ENCODE peak calls at places on chromosome 11, in five cellular contexts. Z is CD8-positive, alpha-beta memory T cell; N is A549; H is CD4-positive, CD25-positive, alpha-beta regulatory T cell; Y is adrenal gland. Q is an unnamed sample.

GRCh38 chr11:96122601-96123044 is 198.7 kb upstream of the MTMR2 start:
- DNase-seq in Z (no peak), H (no peak), Y (no peak), N (no peak), Q (no peak)

GRCh38 chr11:66112640-66113098 is 42.6 kb downstream of the PACS1 start:
- DNase-seq in Z (no peak), H (no peak), Y (peak; percentile 71), N (no peak), Q (no peak)

GRCh38 chr11:6438979-6439571 is 1.7 kb downstream of the HPX start:
- DNase-seq in N (peak; percentile 65), Y (peak; percentile 78), H (peak; percentile 57), Z (no peak), Q (peak; percentile 18)

GRCh38 chr11:10130872-10131271 is 163.1 kb downstream of the SBF2 start:
- DNase-seq in Z (no peak), H (no peak), Y (no peak), N (no peak), Q (no peak)

GRCh38 chr11:45278721-45279120 is 7.4 kb downstream of the SYT13 start:
- DNase-seq in Y (no peak), H (no peak), N (no peak), Z (no peak), Q (peak; percentile 9)

GRCh38 chr11:35173620-35174278 is 34.8 kb downstream of the CD44 start:
- DNase-seq in Y (no peak), Z (no peak), H (peak; percentile 63), N (no peak), Q (peak; percentile 46)

GRCh38 chr11:133303262-133303661 is 229.0 kb downstream of the OPCML start:
- DNase-seq in N (no peak), H (no peak), Y (no peak), Z (no peak), Q (no peak)

GRCh38 chr11:61587951-61588695 is 7.2 kb upstream of the SYT7 start:
- DNase-seq in Y (peak; percentile 73), N (peak; percentile 78), H (peak; percentile 19), Z (peak; percentile 47), Q (peak; percentile 55)

GRCh38 chr11:57779275-57779674 is 17.7 kb downstream of the CTNND1 start:
- DNase-seq in Z (no peak), N (peak; percentile 41), Y (no peak), H (no peak), Q (no peak)

GRCh38 chr11:8109675-8110074 is 28.7 kb downstream of the TUB start:
- DNase-seq in Y (no peak), Z (no peak), N (no peak), H (no peak), Q (no peak)

GRCh38 chr11:10892250-10892649 is 34.4 kb upstream of the ZBED5 start:
- DNase-seq in H (no peak), N (no peak), Z (no peak), Y (no peak), Q (no peak)

GRCh38 chr11:75351541-75352416 is at the start of gene ARRB1:
- DNase-seq in Y (peak; percentile 70), Z (peak; percentile 52), H (peak; percentile 84), N (peak; percentile 70), Q (peak; percentile 56)

GRCh38 chr11:2797741-2798361 is 87.7 kb downstream of the CDKN1C start:
- DNase-seq in H (no peak), Z (no peak), Y (peak; percentile 44), N (no peak), Q (no peak)

GRCh38 chr11:36131719-36132349 is 157.4 kb downstream of the COMMD9 start:
- DNase-seq in N (no peak), Z (no peak), Y (peak; percentile 86), H (peak; percentile 8), Q (no peak)

GRCh38 chr11:88508808-88509581 is 171.5 kb upstream of the CTSC start:
- DNase-seq in Z (no peak), N (no peak), H (peak; percentile 19), Y (no peak), Q (no peak)

GRCh38 chr11:2360081-2360642 is 16.9 kb upstream of the CD81 start:
- DNase-seq in H (no peak), Y (no peak), N (no peak), Z (no peak), Q (no peak)

GRCh38 chr11:88421530-88421929 is 84.0 kb upstream of the CTSC start:
- DNase-seq in N (no peak), Z (no peak), Y (no peak), H (peak; percentile 91), Q (no peak)

GRCh38 chr11:111064118-111064517 is 181.4 kb upstream of the POU2AF2 start:
- DNase-seq in N (no peak), H (no peak), Y (no peak), Z (no peak), Q (no peak)

GRCh38 chr11:9462172-9462799 is 1.5 kb downstream of the ZNF143 start:
- DNase-seq in N (no peak), Y (no peak), H (no peak), Z (no peak), Q (no peak)

GRCh38 chr11:62588966-62589637 is 2.2 kb downstream of the TUT1 start:
- DNase-seq in Y (no peak), Z (no peak), H (peak; percentile 54), N (no peak), Q (no peak)

GRCh38 chr11:11532574-11532973 is 89.2 kb downstream of the GALNT18 start:
- DNase-seq in Z (no peak), H (no peak), N (no peak), Y (no peak), Q (no peak)

GRCh38 chr11:77557553-77557952 is 32.2 kb upstream of the AQP11 start:
- DNase-seq in H (no peak), N (no peak), Y (no peak), Z (no peak), Q (no peak)

GRCh38 chr11:59783632-59784090 is 26.9 kb downstream of the MRPL16 start:
- DNase-seq in Z (no peak), N (no peak), H (peak; percentile 47), Y (no peak), Q (no peak)

GRCh38 chr11:128279861-128280260 is 307.5 kb downstream of the ETS1 start:
- DNase-seq in N (no peak), Z (no peak), H (no peak), Y (no peak), Q (no peak)

GRCh38 chr11:102157219-102157618 is 47.0 kb downstream of the YAP1 start:
- DNase-seq in Y (peak; percentile 88), H (no peak), N (no peak), Z (no peak), Q (no peak)

GRCh38 chr11:44269369-44270351 is 40.3 kb downstream of the ALX4 start:
- DNase-seq in Z (no peak), N (no peak), Y (no peak), H (no peak), Q (no peak)

GRCh38 chr11:65500262-65501004 is 1.6 kb downstream of the MALAT1 start:
- DNase-seq in H (peak; percentile 69), N (no peak), Y (peak; percentile 81), Z (no peak), Q (peak; percentile 48)

GRCh38 chr11:75785187-75785586 is 16.6 kb downstream of the DGAT2 start:
- DNase-seq in H (no peak), Z (no peak), Y (no peak), N (no peak), Q (no peak)

GRCh38 chr11:73149105-73149504 is 7.0 kb upstream of the FCHSD2 start:
- DNase-seq in Z (no peak), H (no peak), Y (no peak), N (no peak), Q (no peak)

GRCh38 chr11:73152086-73152853 is 10.2 kb upstream of the FCHSD2 start:
- DNase-seq in Y (no peak), N (no peak), Z (no peak), H (no peak), Q (no peak)

GRCh38 chr11:73154178-73154577 is 12.1 kb upstream of the FCHSD2 start:
- DNase-seq in Z (no peak), N (no peak), H (peak; percentile 73), Y (no peak), Q (peak; percentile 27)

GRCh38 chr11:73152861-73153483 is 10.9 kb upstream of the FCHSD2 start:
- DNase-seq in H (peak; percentile 92), Z (no peak), Y (no peak), N (no peak), Q (no peak)

DNA sequence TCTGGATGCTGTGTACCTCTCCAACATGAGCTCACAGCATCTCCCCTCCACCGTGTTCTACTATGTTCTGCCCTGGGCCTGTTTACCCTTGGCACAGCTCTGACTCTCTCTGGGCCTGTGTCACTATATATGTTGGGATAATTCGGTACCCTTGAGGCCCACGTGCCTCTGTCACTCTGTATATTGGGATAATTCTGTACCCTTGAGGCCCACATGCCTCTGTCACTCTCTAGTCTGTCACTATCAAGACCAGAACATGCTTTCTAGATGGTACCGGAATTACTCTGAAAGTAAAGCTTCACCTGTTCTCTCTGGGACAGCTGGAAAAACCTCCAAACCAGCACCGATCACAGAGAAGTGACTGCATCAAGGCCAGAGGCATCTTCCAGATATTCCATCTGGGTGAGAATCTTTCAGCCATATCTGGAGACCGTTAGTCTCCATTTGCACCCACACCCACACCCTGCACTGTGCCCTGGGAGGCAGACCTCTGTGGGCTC is 9.3 kb upstream of the FCHSD2 start:
- DNase-seq in N (no peak), Z (no peak), Y (no peak), H (no peak), Q (no peak)
- H3K4me3 ChIP-seq in N (no peak overlapping the region), Z (no peak overlapping the region), Y (no peak overlapping the region), H (no peak overlapping the region), Q (no peak overlapping the region)

GRCh38 chr11:19275496-19275895 is 34.8 kb upstream of the E2F8 start:
- DNase-seq in Z (no peak), N (peak; percentile 21), Y (no peak), H (no peak), Q (no peak)
- H3K4me3 ChIP-seq in Z (no peak overlapping the region), N (no peak overlapping the region), Y (no peak overlapping the region), H (no peak overlapping the region), Q (no peak overlapping the region)

DNA sequence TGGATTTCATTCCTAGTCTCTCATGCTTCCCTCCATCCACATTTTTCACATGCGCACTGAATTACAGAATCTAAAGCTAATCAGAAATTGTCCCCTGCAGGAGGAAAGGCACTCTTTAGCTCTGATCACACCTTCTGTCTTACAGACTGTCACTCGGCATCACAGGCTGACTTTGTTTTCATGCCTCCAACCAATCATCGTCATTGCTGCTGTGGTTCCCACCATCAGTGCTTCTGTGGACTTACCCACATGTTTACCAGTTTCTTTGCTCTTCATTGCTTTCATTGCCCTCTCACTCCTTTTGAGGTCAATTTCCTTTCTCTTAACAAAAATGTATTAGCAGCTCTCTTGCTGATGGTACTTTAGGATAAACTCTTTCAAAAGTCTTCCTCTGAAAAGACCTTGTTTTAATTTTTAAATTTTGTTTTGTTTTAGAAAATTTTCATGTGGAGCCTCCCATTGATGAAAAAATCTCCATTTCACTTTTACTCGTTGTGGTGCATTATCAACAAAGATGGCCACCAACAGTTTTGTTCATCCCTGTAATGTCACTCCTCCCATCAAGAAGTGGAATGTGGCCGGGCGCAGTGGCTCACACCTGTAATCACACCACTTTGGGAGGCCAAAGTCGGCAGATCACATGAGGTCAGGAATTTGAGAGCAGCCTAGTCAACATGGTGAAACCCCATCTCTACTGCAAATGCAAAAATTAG is 20.2 kb upstream of the TREH start:
- DNase-seq in N (no peak), Z (peak; percentile 57), H (peak; percentile 89), Y (no peak), Q (peak; percentile 78)
- H3K4me3 ChIP-seq in N (no peak overlapping the region), Z (no peak overlapping the region), H (peak overlapping the region; percentile 55), Y (no peak overlapping the region), Q (peak overlapping the region; percentile 20)

DNA sequence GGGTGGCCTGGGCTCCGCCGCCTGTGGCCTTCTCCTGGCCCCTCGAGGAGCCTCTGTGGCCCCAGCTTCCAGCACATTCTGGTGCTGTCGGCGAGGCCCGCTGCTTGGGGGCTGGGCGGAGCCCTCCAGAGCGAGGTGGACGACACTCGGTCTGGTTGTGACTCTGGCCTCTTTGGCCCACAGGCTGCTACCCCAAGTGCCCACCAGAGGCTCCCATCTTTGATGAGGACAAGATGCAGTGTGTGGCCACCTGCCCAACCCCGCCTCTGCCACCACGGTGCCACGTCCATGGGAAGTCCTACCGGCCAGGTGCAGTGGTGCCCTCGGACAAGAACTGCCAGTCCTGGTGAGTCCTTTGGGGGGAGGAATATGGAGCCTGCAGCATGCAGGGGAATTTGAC is 22.4 kb downstream of the MUC5AC start:
- DNase-seq in Z (no peak), N (no peak), Y (no peak), H (no peak), Q (no peak)
- H3K4me3 ChIP-seq in Z (no peak overlapping the region), N (no peak overlapping the region), Y (no peak overlapping the region), H (no peak overlapping the region), Q (no peak overlapping the region)